ENCODE peak calls at places on chromosome 4, in nine cellular contexts. One of them, this sample, is unnamed. For H3K4me1, the result is how much of the 10 kb centered on the place peaks cover.

GRCh38 chr4:2024683-2025082 is 15.9 kb upstream of the NELFA start:
- DNase-seq in neural progenitor cell: no peak
- DNase-seq in mammary epithelial cell: no peak
- DNase-seq in cardiac muscle cell: no peak
- DNase-seq in suprapubic skin: no peak
- DNase-seq in CD4-positive, alpha-beta memory T cell: no peak
- DNase-seq in esophagus muscularis mucosa: no peak
- DNase-seq in endothelial cell of umbilical vein: no peak
- DNase-seq in effector memory CD4-positive, alpha-beta T cell: no peak
- DNase-seq in this sample: no peak

GRCh38 chr4:17717301-17717700 is 64.1 kb downstream of the FAM184B start:
- DNase-seq in suprapubic skin: no peak
- DNase-seq in esophagus muscularis mucosa: no peak
- DNase-seq in cardiac muscle cell: no peak
- DNase-seq in neural progenitor cell: no peak
- DNase-seq in mammary epithelial cell: no peak
- DNase-seq in endothelial cell of umbilical vein: no peak
- DNase-seq in effector memory CD4-positive, alpha-beta T cell: no peak
- DNase-seq in CD4-positive, alpha-beta memory T cell: no peak
- DNase-seq in this sample: no peak

GRCh38 chr4:154511990-154512389 is 20.4 kb upstream of the DCHS2 start:
- DNase-seq in suprapubic skin: no peak
- DNase-seq in mammary epithelial cell: no peak
- DNase-seq in CD4-positive, alpha-beta memory T cell: no peak
- DNase-seq in endothelial cell of umbilical vein: no peak
- DNase-seq in esophagus muscularis mucosa: peak
- DNase-seq in neural progenitor cell: no peak
- DNase-seq in effector memory CD4-positive, alpha-beta T cell: no peak
- DNase-seq in cardiac muscle cell: no peak
- DNase-seq in this sample: no peak

GRCh38 chr4:162163892-162164759 is at the start of gene FSTL5:
- DNase-seq in CD4-positive, alpha-beta memory T cell: no peak
- DNase-seq in suprapubic skin: no peak
- DNase-seq in neural progenitor cell: peak
- DNase-seq in cardiac muscle cell: peak
- DNase-seq in effector memory CD4-positive, alpha-beta T cell: no peak
- DNase-seq in endothelial cell of umbilical vein: peak
- DNase-seq in esophagus muscularis mucosa: no peak
- DNase-seq in mammary epithelial cell: peak
- DNase-seq in this sample: peak

GRCh38 chr4:7831330-7831729 is 108.3 kb downstream of the AFAP1 start:
- DNase-seq in esophagus muscularis mucosa: no peak
- DNase-seq in cardiac muscle cell: no peak
- DNase-seq in CD4-positive, alpha-beta memory T cell: peak
- DNase-seq in neural progenitor cell: no peak
- DNase-seq in mammary epithelial cell: no peak
- DNase-seq in endothelial cell of umbilical vein: peak
- DNase-seq in effector memory CD4-positive, alpha-beta T cell: peak
- DNase-seq in suprapubic skin: no peak
- DNase-seq in this sample: no peak

GRCh38 chr4:33961751-33962150 is 2282.6 kb downstream of the ARAP2 start:
- DNase-seq in neural progenitor cell: no peak
- DNase-seq in mammary epithelial cell: peak
- DNase-seq in suprapubic skin: no peak
- DNase-seq in endothelial cell of umbilical vein: no peak
- DNase-seq in cardiac muscle cell: no peak
- DNase-seq in effector memory CD4-positive, alpha-beta T cell: no peak
- DNase-seq in CD4-positive, alpha-beta memory T cell: no peak
- DNase-seq in esophagus muscularis mucosa: no peak
- DNase-seq in this sample: no peak

GRCh38 chr4:16018061-16018676 is 55.2 kb upstream of the FGFBP2 start:
- DNase-seq in effector memory CD4-positive, alpha-beta T cell: no peak
- DNase-seq in cardiac muscle cell: no peak
- DNase-seq in suprapubic skin: no peak
- DNase-seq in endothelial cell of umbilical vein: no peak
- DNase-seq in esophagus muscularis mucosa: no peak
- DNase-seq in neural progenitor cell: no peak
- DNase-seq in CD4-positive, alpha-beta memory T cell: no peak
- DNase-seq in mammary epithelial cell: no peak
- DNase-seq in this sample: no peak

GRCh38 chr4:146257511-146257910 is 43.2 kb downstream of the REELD1 start:
- DNase-seq in neural progenitor cell: no peak
- DNase-seq in CD4-positive, alpha-beta memory T cell: no peak
- DNase-seq in effector memory CD4-positive, alpha-beta T cell: no peak
- DNase-seq in suprapubic skin: no peak
- DNase-seq in mammary epithelial cell: no peak
- DNase-seq in cardiac muscle cell: no peak
- DNase-seq in esophagus muscularis mucosa: no peak
- DNase-seq in endothelial cell of umbilical vein: no peak
- DNase-seq in this sample: no peak

GRCh38 chr4:126533176-126533575 is 1099.6 kb upstream of the INTU start:
- DNase-seq in suprapubic skin: no peak
- DNase-seq in endothelial cell of umbilical vein: no peak
- DNase-seq in neural progenitor cell: peak
- DNase-seq in cardiac muscle cell: no peak
- DNase-seq in effector memory CD4-positive, alpha-beta T cell: no peak
- DNase-seq in mammary epithelial cell: no peak
- DNase-seq in CD4-positive, alpha-beta memory T cell: no peak
- DNase-seq in esophagus muscularis mucosa: no peak
- DNase-seq in this sample: no peak

GRCh38 chr4:18938343-18939109 is 917.0 kb upstream of the LCORL start:
- DNase-seq in effector memory CD4-positive, alpha-beta T cell: no peak
- DNase-seq in suprapubic skin: no peak
- DNase-seq in esophagus muscularis mucosa: no peak
- DNase-seq in neural progenitor cell: no peak
- DNase-seq in mammary epithelial cell: no peak
- DNase-seq in endothelial cell of umbilical vein: no peak
- DNase-seq in CD4-positive, alpha-beta memory T cell: no peak
- DNase-seq in cardiac muscle cell: no peak
- DNase-seq in this sample: no peak

GRCh38 chr4:185137233-185137925 is 5.7 kb upstream of the SLC25A4 start:
- DNase-seq in esophagus muscularis mucosa: peak
- DNase-seq in cardiac muscle cell: no peak
- DNase-seq in CD4-positive, alpha-beta memory T cell: no peak
- DNase-seq in effector memory CD4-positive, alpha-beta T cell: no peak
- DNase-seq in mammary epithelial cell: no peak
- DNase-seq in suprapubic skin: no peak
- DNase-seq in endothelial cell of umbilical vein: no peak
- DNase-seq in neural progenitor cell: no peak
- DNase-seq in this sample: no peak
- H3K4me3 ChIP-seq in esophagus muscularis mucosa: no peak
- H3K4me3 ChIP-seq in cardiac muscle cell: no peak
- H3K4me3 ChIP-seq in CD4-positive, alpha-beta memory T cell: no peak
- H3K4me3 ChIP-seq in effector memory CD4-positive, alpha-beta T cell: no peak
- H3K4me3 ChIP-seq in mammary epithelial cell: no peak
- H3K4me3 ChIP-seq in suprapubic skin: no peak
- H3K4me3 ChIP-seq in endothelial cell of umbilical vein: no peak
- H3K4me3 ChIP-seq in neural progenitor cell: no peak
- H3K4me3 ChIP-seq in this sample: no peak

GRCh38 chr4:108466936-108467902 is 153.2 kb upstream of the RPL34 start:
- DNase-seq in neural progenitor cell: no peak
- DNase-seq in effector memory CD4-positive, alpha-beta T cell: no peak
- DNase-seq in suprapubic skin: no peak
- DNase-seq in esophagus muscularis mucosa: no peak
- DNase-seq in cardiac muscle cell: no peak
- DNase-seq in endothelial cell of umbilical vein: no peak
- DNase-seq in mammary epithelial cell: peak
- DNase-seq in CD4-positive, alpha-beta memory T cell: peak
- DNase-seq in this sample: no peak
- H3K27ac ChIP-seq in neural progenitor cell: no peak
- H3K27ac ChIP-seq in effector memory CD4-positive, alpha-beta T cell: no peak
- H3K27ac ChIP-seq in suprapubic skin: no peak
- H3K27ac ChIP-seq in esophagus muscularis mucosa: no peak
- H3K27ac ChIP-seq in cardiac muscle cell: no peak
- H3K27ac ChIP-seq in endothelial cell of umbilical vein: no peak
- H3K27ac ChIP-seq in mammary epithelial cell: no peak
- H3K27ac ChIP-seq in CD4-positive, alpha-beta memory T cell: no peak
- H3K27ac ChIP-seq in this sample: no peak

GRCh38 chr4:168856312-168856711 is 153.7 kb downstream of the CBR4 start:
- DNase-seq in CD4-positive, alpha-beta memory T cell: no peak
- DNase-seq in suprapubic skin: no peak
- DNase-seq in esophagus muscularis mucosa: no peak
- DNase-seq in effector memory CD4-positive, alpha-beta T cell: no peak
- DNase-seq in mammary epithelial cell: peak
- DNase-seq in cardiac muscle cell: no peak
- DNase-seq in endothelial cell of umbilical vein: no peak
- DNase-seq in neural progenitor cell: no peak
- DNase-seq in this sample: no peak

GRCh38 chr4:168857546-168858314 is 152.3 kb downstream of the CBR4 start:
- DNase-seq in neural progenitor cell: no peak
- DNase-seq in esophagus muscularis mucosa: no peak
- DNase-seq in mammary epithelial cell: no peak
- DNase-seq in effector memory CD4-positive, alpha-beta T cell: no peak
- DNase-seq in suprapubic skin: no peak
- DNase-seq in cardiac muscle cell: no peak
- DNase-seq in endothelial cell of umbilical vein: peak
- DNase-seq in CD4-positive, alpha-beta memory T cell: no peak
- DNase-seq in this sample: no peak

GRCh38 chr4:168857009-168857408 is 153.0 kb downstream of the CBR4 start:
- DNase-seq in neural progenitor cell: no peak
- DNase-seq in effector memory CD4-positive, alpha-beta T cell: no peak
- DNase-seq in CD4-positive, alpha-beta memory T cell: no peak
- DNase-seq in cardiac muscle cell: no peak
- DNase-seq in endothelial cell of umbilical vein: no peak
- DNase-seq in mammary epithelial cell: no peak
- DNase-seq in esophagus muscularis mucosa: no peak
- DNase-seq in suprapubic skin: no peak
- DNase-seq in this sample: no peak

GRCh38 chr4:168859888-168860694 is 150.0 kb downstream of the CBR4 start:
- DNase-seq in endothelial cell of umbilical vein: no peak
- DNase-seq in cardiac muscle cell: no peak
- DNase-seq in CD4-positive, alpha-beta memory T cell: no peak
- DNase-seq in suprapubic skin: no peak
- DNase-seq in mammary epithelial cell: no peak
- DNase-seq in esophagus muscularis mucosa: no peak
- DNase-seq in effector memory CD4-positive, alpha-beta T cell: no peak
- DNase-seq in neural progenitor cell: peak
- DNase-seq in this sample: no peak

DNA sequence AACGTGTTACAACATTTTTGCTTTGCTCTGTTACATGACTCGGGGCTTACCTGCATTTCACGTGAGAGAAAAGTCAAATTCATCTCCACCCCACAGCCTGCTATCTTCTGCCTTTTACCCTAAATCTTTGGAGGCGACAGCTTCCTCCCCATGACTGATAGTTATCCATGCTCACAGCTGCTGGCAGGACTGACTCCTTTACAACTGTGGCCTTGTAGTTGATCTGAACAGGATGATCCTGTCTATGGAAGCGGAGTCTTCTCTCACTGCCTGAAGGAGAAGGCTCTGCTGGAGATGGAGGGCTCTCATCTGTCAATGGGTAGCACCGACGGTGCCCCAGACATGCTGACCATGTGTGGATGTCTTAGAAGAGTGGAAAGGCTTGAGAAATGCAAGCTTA is 151.0 kb downstream of the CBR4 start:
- DNase-seq in CD4-positive, alpha-beta memory T cell: no peak
- DNase-seq in endothelial cell of umbilical vein: no peak
- DNase-seq in effector memory CD4-positive, alpha-beta T cell: no peak
- DNase-seq in cardiac muscle cell: no peak
- DNase-seq in suprapubic skin: no peak
- DNase-seq in mammary epithelial cell: no peak
- DNase-seq in esophagus muscularis mucosa: no peak
- DNase-seq in neural progenitor cell: no peak
- DNase-seq in this sample: no peak
- H3K4me1 ChIP-seq in CD4-positive, alpha-beta memory T cell: under half
- H3K4me1 ChIP-seq in endothelial cell of umbilical vein: under half
- H3K4me1 ChIP-seq in effector memory CD4-positive, alpha-beta T cell: under half
- H3K4me1 ChIP-seq in cardiac muscle cell: under half
- H3K4me1 ChIP-seq in suprapubic skin: under half
- H3K4me1 ChIP-seq in mammary epithelial cell: under half
- H3K4me1 ChIP-seq in esophagus muscularis mucosa: half or more
- H3K4me1 ChIP-seq in neural progenitor cell: under half
- H3K4me1 ChIP-seq in this sample: half or more

GRCh38 chr4:165331823-165332222 is 4.4 kb downstream of the MSMO1 start:
- DNase-seq in CD4-positive, alpha-beta memory T cell: no peak
- DNase-seq in mammary epithelial cell: no peak
- DNase-seq in endothelial cell of umbilical vein: no peak
- DNase-seq in suprapubic skin: no peak
- DNase-seq in effector memory CD4-positive, alpha-beta T cell: no peak
- DNase-seq in neural progenitor cell: peak
- DNase-seq in esophagus muscularis mucosa: no peak
- DNase-seq in cardiac muscle cell: no peak
- DNase-seq in this sample: no peak
- H3K4me3 ChIP-seq in CD4-positive, alpha-beta memory T cell: no peak
- H3K4me3 ChIP-seq in mammary epithelial cell: peak
- H3K4me3 ChIP-seq in endothelial cell of umbilical vein: no peak
- H3K4me3 ChIP-seq in suprapubic skin: no peak
- H3K4me3 ChIP-seq in effector memory CD4-positive, alpha-beta T cell: no peak
- H3K4me3 ChIP-seq in neural progenitor cell: peak
- H3K4me3 ChIP-seq in esophagus muscularis mucosa: no peak
- H3K4me3 ChIP-seq in cardiac muscle cell: peak
- H3K4me3 ChIP-seq in this sample: no peak

GRCh38 chr4:13266687-13267086 is 217.5 kb downstream of the RAB28 start:
- DNase-seq in mammary epithelial cell: no peak
- DNase-seq in suprapubic skin: no peak
- DNase-seq in esophagus muscularis mucosa: no peak
- DNase-seq in cardiac muscle cell: no peak
- DNase-seq in neural progenitor cell: no peak
- DNase-seq in CD4-positive, alpha-beta memory T cell: no peak
- DNase-seq in endothelial cell of umbilical vein: no peak
- DNase-seq in effector memory CD4-positive, alpha-beta T cell: no peak
- DNase-seq in this sample: no peak

GRCh38 chr4:13264126-13264525 is 220.0 kb downstream of the RAB28 start:
- DNase-seq in endothelial cell of umbilical vein: no peak
- DNase-seq in cardiac muscle cell: no peak
- DNase-seq in esophagus muscularis mucosa: no peak
- DNase-seq in CD4-positive, alpha-beta memory T cell: no peak
- DNase-seq in neural progenitor cell: no peak
- DNase-seq in effector memory CD4-positive, alpha-beta T cell: no peak
- DNase-seq in suprapubic skin: no peak
- DNase-seq in mammary epithelial cell: peak
- DNase-seq in this sample: no peak

GRCh38 chr4:13268165-13268564 is 216.0 kb downstream of the RAB28 start:
- DNase-seq in esophagus muscularis mucosa: no peak
- DNase-seq in mammary epithelial cell: no peak
- DNase-seq in CD4-positive, alpha-beta memory T cell: no peak
- DNase-seq in effector memory CD4-positive, alpha-beta T cell: no peak
- DNase-seq in suprapubic skin: no peak
- DNase-seq in endothelial cell of umbilical vein: no peak
- DNase-seq in cardiac muscle cell: no peak
- DNase-seq in neural progenitor cell: no peak
- DNase-seq in this sample: no peak

GRCh38 chr4:13267091-13267490 is 217.0 kb downstream of the RAB28 start:
- DNase-seq in CD4-positive, alpha-beta memory T cell: no peak
- DNase-seq in cardiac muscle cell: no peak
- DNase-seq in effector memory CD4-positive, alpha-beta T cell: no peak
- DNase-seq in neural progenitor cell: no peak
- DNase-seq in mammary epithelial cell: no peak
- DNase-seq in endothelial cell of umbilical vein: no peak
- DNase-seq in suprapubic skin: no peak
- DNase-seq in esophagus muscularis mucosa: no peak
- DNase-seq in this sample: no peak

DNA sequence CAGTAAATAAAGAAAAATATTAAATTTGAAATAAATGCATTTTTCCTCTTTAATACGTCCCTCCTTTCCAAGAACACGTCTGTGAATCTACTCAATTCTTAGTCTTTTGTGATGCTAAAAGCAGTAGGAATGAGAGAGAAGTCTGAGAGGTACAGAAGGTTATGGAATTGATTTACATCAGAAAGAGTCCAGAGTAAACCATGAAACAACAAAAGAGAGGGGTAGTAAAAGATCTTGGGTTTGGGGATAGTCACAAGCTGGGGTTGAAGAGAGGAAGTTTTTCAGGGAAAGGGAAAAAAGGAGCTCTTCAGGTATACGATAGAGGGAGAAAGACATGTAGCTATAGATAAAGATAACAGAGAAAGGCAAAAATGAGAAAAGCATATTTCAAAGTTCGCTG is 215.4 kb downstream of the RAB28 start:
- DNase-seq in suprapubic skin: no peak
- DNase-seq in cardiac muscle cell: no peak
- DNase-seq in mammary epithelial cell: no peak
- DNase-seq in esophagus muscularis mucosa: no peak
- DNase-seq in effector memory CD4-positive, alpha-beta T cell: no peak
- DNase-seq in endothelial cell of umbilical vein: no peak
- DNase-seq in CD4-positive, alpha-beta memory T cell: no peak
- DNase-seq in neural progenitor cell: no peak
- DNase-seq in this sample: no peak
- H3K27ac ChIP-seq in suprapubic skin: no peak
- H3K27ac ChIP-seq in cardiac muscle cell: no peak
- H3K27ac ChIP-seq in mammary epithelial cell: no peak
- H3K27ac ChIP-seq in esophagus muscularis mucosa: no peak
- H3K27ac ChIP-seq in effector memory CD4-positive, alpha-beta T cell: no peak
- H3K27ac ChIP-seq in endothelial cell of umbilical vein: no peak
- H3K27ac ChIP-seq in CD4-positive, alpha-beta memory T cell: no peak
- H3K27ac ChIP-seq in neural progenitor cell: no peak
- H3K27ac ChIP-seq in this sample: no peak

This sample was measured in thoracic aorta.